ENCODE peak calls at places on chromosomes 16 and 17, in six cellular contexts. N is body of pancreas; T is gastrocnemius medialis; G is CD8-positive, alpha-beta T cell; B is colonic mucosa; F is HepG2. Y is an unnamed sample.

GRCh38 chr16:3984111-3985060 is 103.9 kb upstream of the CREBBP start:
- DNase-seq in N (no peak), T (no peak), G (no peak), B (no peak), F (no peak), Y (no peak)

GRCh38 chr16:85480727-85481101 is 132.4 kb upstream of the GSE1 start:
- DNase-seq in N (no peak), T (no peak), G (no peak), B (no peak), F (no peak), Y (no peak)

GRCh38 chr17:80981062-80981902 is 10.4 kb upstream of the CHMP6 start:
- DNase-seq in N (peak; percentile 11), T (no peak), G (peak; percentile 66), B (no peak), F (no peak), Y (no peak)

GRCh38 chr17:1580979-1581676 is 18.5 kb upstream of the PITPNA start:
- DNase-seq in N (peak; percentile 88), T (no peak), G (no peak), B (peak; percentile 82), F (no peak), Y (no peak)

GRCh38 chr17:81807210-81807719 is 3.3 kb downstream of the GCGR start:
- DNase-seq in N (no peak), T (no peak), G (no peak), B (no peak), F (no peak), Y (no peak)

GRCh38 chr17:69724236-69724635 is 309.7 kb downstream of the MAP2K6 start:
- DNase-seq in N (no peak), T (no peak), G (no peak), B (no peak), F (no peak), Y (no peak)

GRCh38 chr17:81132197-81132540 is 33.1 kb upstream of the PVALEF start:
- DNase-seq in N (peak; percentile 37), T (no peak), G (no peak), B (no peak), F (no peak), Y (no peak)

GRCh38 chr16:63289834-63290460 is 1253.7 kb upstream of the CDH8 start:
- DNase-seq in N (peak; percentile 49), T (no peak), G (no peak), B (peak; percentile 38), F (peak; percentile 44), Y (no peak)

GRCh38 chr16:3656491-3657468 is 2.3 kb downstream of the DNASE1 start:
- DNase-seq in N (peak; percentile 79), T (no peak), G (no peak), B (no peak), F (no peak), Y (no peak)

GRCh38 chr17:27573971-27574525 is 56.9 kb upstream of the LGALS9 start:
- DNase-seq in N (no peak), T (no peak), G (no peak), B (no peak), F (no peak), Y (no peak)

GRCh38 chr17:7479389-7480192 is at the start of gene ZBTB4:
- DNase-seq in N (peak; percentile 66), T (peak; percentile 32), G (peak; percentile 85), B (peak; percentile 50), F (peak; percentile 59), Y (no peak)

GRCh38 chr17:9361572-9361955 is 214.1 kb downstream of the STX8 start:
- DNase-seq in N (no peak), T (no peak), G (no peak), B (no peak), F (no peak), Y (no peak)

GRCh38 chr16:81899601-81900000 is 111.7 kb downstream of the SDR42E1 start:
- DNase-seq in N (no peak), T (no peak), G (no peak), B (no peak), F (no peak), Y (no peak)

GRCh38 chr16:84860383-84860782 is 40.6 kb downstream of the CRISPLD2 start:
- DNase-seq in N (no peak), T (no peak), G (no peak), B (no peak), F (no peak), Y (no peak)

GRCh38 chr17:2705888-2706795 is 5.4 kb downstream of the CLUH start:
- DNase-seq in N (no peak), T (no peak), G (no peak), B (no peak), F (no peak), Y (no peak)

GRCh38 chr17:72244494-72244893 is 123.7 kb downstream of the SOX9 start:
- DNase-seq in N (no peak), T (no peak), G (no peak), B (no peak), F (no peak), Y (no peak)

GRCh38 chr16:56424791-56425438 is 430 bp downstream of the AMFR start:
- DNase-seq in N (peak; percentile 21), T (no peak), G (peak; percentile 58), B (peak; percentile 37), F (no peak), Y (no peak)
- H3K27ac ChIP-seq in N (peak overlapping the region; percentile 82), T (peak overlapping the region; percentile 87), G (peak overlapping the region; percentile 59), B (peak overlapping the region; percentile 72), F (peak overlapping the region; percentile 68), Y (peak overlapping the region; percentile 83)

GRCh38 chr16:67460961-67461360 is 20.0 kb downstream of the ATP6V0D1 start:
- DNase-seq in N (no peak), T (no peak), G (no peak), B (no peak), F (no peak), Y (no peak)
- H3K4me1 ChIP-seq in N (peaks cover 97% of the 10 kb centered on the region), T (peaks cover 99% of the 10 kb centered on the region), G (no peaks in the 10 kb centered on the region), B (peaks cover 51% of the 10 kb centered on the region), F (peaks cover 27% of the 10 kb centered on the region), Y (peaks cover 73% of the 10 kb centered on the region)

DNA sequence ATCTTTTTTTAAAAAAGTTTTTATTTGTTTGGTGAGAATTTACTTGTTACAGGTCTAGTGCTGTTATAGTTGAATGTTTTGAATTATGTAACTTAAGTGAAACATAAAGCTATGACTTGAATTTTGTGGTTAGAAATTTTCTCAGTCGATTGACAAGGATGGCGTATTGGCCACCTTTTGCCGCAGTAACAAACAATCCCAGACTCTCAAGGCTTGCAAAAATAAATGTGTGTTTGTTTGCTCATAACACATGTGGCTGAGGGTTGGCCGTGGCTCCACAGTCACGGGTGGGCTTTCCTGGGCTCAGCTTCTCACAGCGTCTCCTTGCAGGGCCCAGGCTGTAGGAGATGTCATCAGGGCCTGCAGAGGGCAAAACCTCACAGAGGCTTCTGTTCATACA is 93.3 kb downstream of the WWOX start:
- DNase-seq in N (no peak), T (no peak), G (no peak), B (no peak), F (no peak), Y (no peak)
- H3K27me3 ChIP-seq in N (no peaks in the 10 kb centered on the region), T (no peaks in the 10 kb centered on the region), G (no peaks in the 10 kb centered on the region), B (no peaks in the 10 kb centered on the region), F (no peaks in the 10 kb centered on the region), Y (no peaks in the 10 kb centered on the region)

GRCh38 chr17:43536236-43537088 is 9.7 kb downstream of the ETV4 start:
- DNase-seq in N (no peak), T (no peak), G (no peak), B (no peak), F (no peak), Y (no peak)
- H3K27ac ChIP-seq in N (no peak overlapping the region), T (no peak overlapping the region), G (no peak overlapping the region), B (no peak overlapping the region), F (peak overlapping the region; percentile 47), Y (no peak overlapping the region)

GRCh38 chr17:57987582-57988300 is at the start of gene VEZF1:
- DNase-seq in N (peak; percentile 75), T (peak; percentile 56), G (peak; percentile 91), B (peak; percentile 73), F (peak; percentile 68), Y (no peak)
- H3K4me1 ChIP-seq in N (peaks cover 53% of the 10 kb centered on the region), T (peaks cover 83% of the 10 kb centered on the region), G (peaks cover 49% of the 10 kb centered on the region), B (peaks cover 7% of the 10 kb centered on the region), F (peaks cover 82% of the 10 kb centered on the region), Y (peaks cover 32% of the 10 kb centered on the region)

DNA sequence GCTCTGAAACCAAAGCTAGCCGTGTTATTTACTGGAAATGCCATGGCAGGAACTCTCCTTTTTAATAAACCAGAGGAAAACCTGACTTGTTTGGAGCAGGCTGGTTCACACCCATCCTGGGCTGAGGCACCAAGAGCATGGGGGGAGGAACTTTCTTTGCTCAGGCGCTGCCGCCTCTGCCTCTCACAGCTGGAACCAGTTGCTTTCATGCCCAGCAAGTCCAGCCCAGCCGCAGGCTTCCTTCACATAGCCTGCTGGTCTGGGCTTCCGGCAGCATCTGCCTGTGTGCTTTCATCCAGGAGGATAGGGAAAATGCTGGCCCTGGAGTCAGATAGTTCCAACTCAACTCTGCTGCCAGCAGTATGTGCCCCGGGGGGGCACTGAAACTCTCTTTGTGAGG is 88.1 kb upstream of the ASIC2 start:
- DNase-seq in N (no peak), T (no peak), G (no peak), B (no peak), F (no peak), Y (no peak)
- H3K27me3 ChIP-seq in N (no peaks in the 10 kb centered on the region), T (no peaks in the 10 kb centered on the region), G (no peaks in the 10 kb centered on the region), B (no peaks in the 10 kb centered on the region), F (no peaks in the 10 kb centered on the region), Y (no peaks in the 10 kb centered on the region)